ENCODE peak calls at places on chromosomes 2 and 18, in six cellular contexts. S is IMR-90, Q is PC-3, C is transverse colon, Z is endothelial cell of umbilical vein, X is prostate gland. B is an unnamed sample.
A peak's percentile ranks its signal among the peaks of the same experiment; 100 is the strongest.

GRCh38 chr2:131064589-131065232 is 28.5 kb downstream of the FAM168B start:
- DNase-seq in X (no peak), Z (no peak), S (no peak), Q (no peak), C (no peak), B (no peak)

GRCh38 chr18:2448565-2449151 is 122.6 kb downstream of the METTL4 start:
- DNase-seq in Z (no peak), X (no peak), Q (no peak), S (no peak), C (no peak), B (no peak)

GRCh38 chr2:67565761-67566160 is 168.6 kb downstream of the ETAA1 start:
- DNase-seq in Z (peak; percentile 74), Q (peak; percentile 87), C (no peak), X (no peak), S (peak; percentile 95), B (no peak)

GRCh38 chr2:108855194-108855593 is 68.6 kb downstream of the CCDC138 start:
- DNase-seq in X (no peak), Z (peak; percentile 24), Q (peak; percentile 56), S (peak; percentile 8), C (no peak), B (no peak)

GRCh38 chr2:68828887-68829708 is 42.1 kb downstream of the BMP10 start:
- DNase-seq in Q (peak; percentile 95), X (peak; percentile 95), S (peak; percentile 96), C (peak; percentile 93), Z (peak; percentile 99), B (no peak)

GRCh38 chr2:132438650-132439030 is 22.0 kb downstream of the GPR39 start:
- DNase-seq in C (no peak), Q (peak; percentile 99), S (peak; percentile 97), X (no peak), Z (peak; percentile 71), B (peak; percentile 34)

GRCh38 chr2:39664898-39665591 is 672 bp upstream of the TMEM178A start:
- DNase-seq in Z (no peak), X (no peak), S (no peak), C (no peak), Q (no peak), B (no peak)

GRCh38 chr2:214220251-214220650 is 190.6 kb upstream of the VWC2L start:
- DNase-seq in Q (no peak), Z (no peak), S (no peak), C (no peak), X (no peak), B (no peak)

GRCh38 chr18:29154196-29154757 is 977.3 kb upstream of the CDH2 start:
- DNase-seq in S (peak; percentile 49), Z (no peak), Q (no peak), X (no peak), C (no peak), B (no peak)

DNA sequence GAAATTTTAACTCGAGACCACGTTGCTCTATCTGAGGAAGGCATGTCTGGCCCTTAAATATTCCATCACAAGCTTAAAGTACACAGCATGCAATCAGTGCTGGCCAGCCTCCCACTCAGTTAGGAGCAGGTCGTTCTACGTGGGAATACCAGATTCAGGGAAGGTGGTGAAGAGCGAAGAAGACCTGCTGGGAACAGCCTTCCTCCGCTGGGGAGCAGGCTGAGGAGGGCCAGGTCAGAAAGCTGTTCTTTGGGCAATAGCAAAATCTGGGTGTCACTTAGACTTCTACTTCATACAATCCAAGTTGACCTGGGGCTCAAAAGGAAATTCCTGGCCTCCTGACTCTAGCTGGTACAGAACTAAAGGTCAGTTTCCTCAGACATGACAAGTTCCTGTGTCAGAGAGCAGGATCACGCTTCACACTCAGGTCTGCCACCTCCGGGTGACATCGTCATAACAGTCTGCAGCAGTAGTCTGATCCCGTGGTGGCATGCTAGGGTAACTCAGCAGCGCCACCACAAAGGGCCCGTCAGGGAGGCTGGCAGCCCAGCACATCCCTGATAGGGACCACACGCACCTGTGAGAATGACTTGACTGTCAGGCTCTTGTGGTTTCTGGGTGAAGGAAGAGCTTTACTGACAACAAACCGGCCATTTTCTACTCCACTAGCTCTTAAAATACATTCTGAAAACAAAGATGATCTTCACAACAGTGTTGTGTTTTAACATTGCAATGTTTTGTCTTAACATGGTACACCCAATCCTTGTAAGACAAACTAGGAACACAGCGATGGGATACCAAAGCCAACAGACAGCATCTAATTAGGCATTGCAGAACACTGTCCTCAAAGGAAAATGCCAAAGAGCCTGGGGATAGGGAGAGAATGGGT is 35.2 kb upstream of the NAPG start:
- DNase-seq in X (no peak), S (no peak), Z (no peak), C (peak; percentile 49), Q (peak; percentile 48), B (no peak)
- TF ChIP-seq CTCF in X (no peak), S (no peak), Z (no peak), C (peak; percentile 27), Q (peak; percentile 55), B (no peak)

DNA sequence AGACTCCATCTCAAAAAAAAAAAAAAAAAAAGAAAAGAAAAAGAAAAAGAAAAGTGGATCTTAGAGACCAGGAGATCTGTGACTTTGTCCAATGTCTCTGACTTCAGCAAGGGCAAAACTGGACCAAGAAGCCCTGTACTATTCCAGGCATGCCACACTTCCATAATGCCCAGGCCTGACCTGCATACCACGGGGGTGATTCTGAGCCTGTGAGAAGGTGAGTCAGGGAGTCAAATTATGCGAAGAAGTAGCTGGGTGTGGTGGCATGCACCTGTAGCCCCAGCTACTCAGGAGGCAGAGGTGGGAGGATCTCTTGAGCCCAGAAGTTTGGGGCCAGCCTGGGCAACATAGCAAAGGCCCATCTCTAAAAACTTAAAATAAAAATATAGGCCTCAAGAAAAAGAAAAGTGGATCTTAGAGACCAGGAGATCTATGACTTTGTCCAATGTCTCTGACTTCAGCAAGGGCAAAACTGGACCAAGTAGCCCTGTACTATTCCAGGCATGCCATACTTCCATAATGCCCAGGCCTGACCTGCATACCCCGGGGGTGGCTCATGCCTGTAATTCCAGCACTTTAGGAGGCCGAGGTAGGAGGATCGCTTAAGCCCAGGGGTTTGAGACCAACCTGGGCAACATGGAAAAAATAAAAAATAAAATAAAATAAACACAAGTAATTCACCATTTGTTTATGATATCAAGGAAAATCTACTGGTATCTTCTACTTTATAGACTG is 12.2 kb upstream of the PUM2 start:
- DNase-seq in Z (no peak), Q (peak; percentile 35), C (no peak), S (no peak), X (no peak), B (no peak)
- H3K4me1 ChIP-seq in Z (no peaks in the 10 kb centered on the region), Q (peaks cover 22% of the 10 kb centered on the region), C (no peaks in the 10 kb centered on the region), S (peaks cover 8% of the 10 kb centered on the region), X (no peaks in the 10 kb centered on the region), B (no peaks in the 10 kb centered on the region)

DNA sequence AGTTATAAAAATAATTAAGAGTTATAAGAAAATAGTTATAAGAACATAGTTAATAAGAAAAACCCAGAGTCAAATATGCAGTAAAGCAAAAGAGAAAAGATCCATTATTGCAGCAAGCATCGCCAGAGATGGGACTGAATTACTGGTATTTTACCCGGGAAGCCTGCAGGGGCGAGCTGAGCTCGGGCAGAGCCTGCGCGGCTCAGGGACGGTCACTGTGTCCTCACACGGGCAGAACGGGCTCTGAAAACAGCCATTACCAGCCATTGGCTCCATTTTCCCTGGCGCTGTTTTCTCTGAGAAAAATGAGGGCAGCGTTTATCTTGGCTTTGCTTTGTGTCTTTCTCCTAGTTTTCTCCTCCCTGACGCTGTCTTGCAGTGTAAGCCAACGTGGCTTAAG is 95.3 kb upstream of the ALKAL2 start:
- DNase-seq in Z (no peak), Q (no peak), C (no peak), X (peak; percentile 16), S (no peak), B (no peak)
- H3K4me3 ChIP-seq in Z (no peak overlapping the region), Q (no peak overlapping the region), C (no peak overlapping the region), X (no peak overlapping the region), S (no peak overlapping the region), B (no peak overlapping the region)

DNA sequence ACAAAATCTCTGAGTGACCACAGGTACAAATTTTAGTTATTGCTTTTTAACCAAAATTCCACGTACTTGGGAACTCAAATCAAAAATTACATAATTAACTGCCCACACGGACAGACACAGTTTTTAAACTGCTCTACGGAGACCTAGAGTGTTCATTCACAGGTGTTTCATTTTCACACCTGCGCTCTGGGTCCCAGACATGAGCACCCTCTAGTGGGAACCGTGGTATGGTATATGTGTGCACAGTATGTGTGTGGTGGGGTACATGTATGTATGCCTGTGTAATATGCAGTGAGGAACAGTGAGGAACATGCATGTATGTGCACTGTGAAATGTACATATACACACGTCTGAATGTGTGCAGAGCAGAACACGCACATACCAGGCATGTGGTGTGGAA is 65.0 kb downstream of the PPP4R1 start:
- DNase-seq in C (no peak), S (no peak), Q (peak; percentile 32), Z (no peak), X (no peak), B (no peak)
- TF ChIP-seq CTCF in C (no peak), S (peak; percentile 8), Q (peak; percentile 62), Z (no peak), X (no peak), B (no peak)

GRCh38 chr2:116988303-116988702 is 826.2 kb upstream of the DDX18 start:
- DNase-seq in C (no peak), Z (no peak), S (no peak), Q (peak; percentile 50), X (no peak), B (no peak)
- H3K4me1 ChIP-seq in C (no peaks in the 10 kb centered on the region), Z (no peaks in the 10 kb centered on the region), S (no peaks in the 10 kb centered on the region), Q (no peaks in the 10 kb centered on the region), X (no peaks in the 10 kb centered on the region), B (no peaks in the 10 kb centered on the region)

DNA sequence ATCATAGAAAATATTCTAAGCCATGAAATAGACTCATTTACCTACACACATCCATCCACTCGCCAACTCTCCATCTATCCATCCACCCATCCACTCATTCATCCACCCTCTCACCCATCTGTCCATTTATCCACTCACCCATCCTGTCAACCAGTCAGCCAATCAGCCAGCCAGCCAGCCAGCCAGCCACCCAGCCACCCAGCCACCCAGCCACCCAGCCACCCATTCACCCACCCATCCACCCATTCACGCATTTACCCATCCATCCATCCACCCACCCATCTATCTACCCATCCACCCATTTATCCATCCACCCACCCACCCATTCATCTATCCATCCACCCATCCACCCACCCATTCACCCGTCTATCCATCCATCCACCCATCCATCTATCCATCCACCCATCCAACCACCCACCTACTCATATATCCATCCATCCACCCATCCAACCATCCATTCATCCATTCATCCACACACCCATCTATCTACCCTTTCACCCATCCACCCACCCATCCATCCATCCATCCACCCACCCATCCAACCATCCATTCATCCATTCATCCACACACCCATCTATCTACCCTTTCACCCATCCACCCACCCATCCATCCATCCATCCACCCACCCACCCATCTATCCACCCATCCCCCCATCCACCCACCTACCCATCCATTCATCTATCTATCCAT is 185.1 kb downstream of the LOXHD1 start:
- DNase-seq in Q (no peak), C (no peak), Z (no peak), S (no peak), X (no peak), B (no peak)
- H3K4me3 ChIP-seq in Q (no peak overlapping the region), C (no peak overlapping the region), Z (no peak overlapping the region), S (no peak overlapping the region), X (no peak overlapping the region), B (no peak overlapping the region)

GRCh38 chr2:106805716-106806115 is 80.3 kb downstream of the ST6GAL2 start:
- DNase-seq in Q (no peak), C (no peak), Z (no peak), S (no peak), X (no peak), B (no peak)
- TF ChIP-seq CTCF in Q (no peak), C (no peak), Z (no peak), S (no peak), X (no peak), B (no peak)